ENCODE peak calls at places on chromosome X, in four cellular contexts. X is fibroblast of pulmonary artery, J is PC-3, U is AG04449. G is an unnamed sample.

GRCh38 chrX:46279214-46279924 is 265.9 kb downstream of the ZNF674 start:
- DNase-seq in U (no peak), J (no peak), X (no peak), G (peak)

GRCh38 chrX:20252392-20253231 is 14.1 kb downstream of the RPS6KA3 start:
- DNase-seq in X (peak), J (peak), U (no peak), G (peak)

GRCh38 chrX:8201896-8202331 is 30.8 kb upstream of the VCX2 start:
- DNase-seq in X (peak), J (no peak), U (no peak), G (no peak)

GRCh38 chrX:50971390-50971789 is 60.9 kb downstream of the BMP15 start:
- DNase-seq in J (no peak), X (no peak), U (no peak), G (no peak)

GRCh38 chrX:133654801-133655200 is 239.5 kb upstream of the GPC4 start:
- DNase-seq in X (peak), J (peak), U (no peak), G (no peak)

GRCh38 chrX:75181721-75182120 is 25.6 kb upstream of the ABCB7 start:
- DNase-seq in X (peak), U (peak), J (no peak), G (no peak)

GRCh38 chrX:118839334-118839958 is 15.8 kb downstream of the ZCCHC12 start:
- DNase-seq in X (peak), J (peak), U (no peak), G (peak)

GRCh38 chrX:32998776-32999175 is 212.6 kb downstream of the DMD start:
- DNase-seq in J (no peak), U (no peak), X (no peak), G (no peak)

GRCh38 chrX:1246816-1247215 is 21.8 kb upstream of the CSF2RA start:
- DNase-seq in U (no peak), X (peak), J (peak), G (peak)

GRCh38 chrX:5957506-5957905 is 271.2 kb downstream of the NLGN4X start:
- DNase-seq in U (no peak), J (no peak), X (no peak), G (peak)

GRCh38 chrX:36804066-36804465 is 204.1 kb upstream of the FAM47C start:
- DNase-seq in J (no peak), U (no peak), X (no peak), G (no peak)

GRCh38 chrX:108307408-108308085 is 130.7 kb downstream of the COL4A6 start:
- DNase-seq in X (peak), U (no peak), J (peak), G (no peak)

GRCh38 chrX:153495362-153495751 is 577 bp downstream of the BGN start:
- DNase-seq in X (peak), U (no peak), J (no peak), G (no peak)

GRCh38 chrX:106302304-106302703 is 134.2 kb downstream of the PWWP3B start:
- DNase-seq in X (peak), U (no peak), J (peak), G (no peak)

GRCh38 chrX:1468250-1468772 is 15.6 kb upstream of the ASMTL start:
- DNase-seq in U (no peak), X (peak), J (peak), G (peak)

GRCh38 chrX:131792789-131793462 is 230.2 kb upstream of the STK26 start:
- DNase-seq in X (no peak), J (peak), U (no peak), G (no peak)

GRCh38 chrX:100649550-100650356 is 5.8 kb downstream of the SRPX2 start:
- DNase-seq in X (peak), J (peak), U (peak), G (peak)

GRCh38 chrX:49246541-49246940 is 11.3 kb downstream of the CCDC22 start:
- DNase-seq in J (no peak), U (no peak), X (no peak), G (no peak)

GRCh38 chrX:49249071-49249470 is 13.8 kb downstream of the CCDC22 start:
- DNase-seq in U (no peak), J (no peak), X (no peak), G (no peak)

GRCh38 chrX:49249616-49250015 is 14.3 kb downstream of the CCDC22 start:
- DNase-seq in J (no peak), U (no peak), X (no peak), G (no peak)

GRCh38 chrX:49247916-49248811 is 12.9 kb downstream of the CCDC22 start:
- DNase-seq in J (no peak), X (no peak), U (no peak), G (no peak)

GRCh38 chrX:49247346-49247745 is 12.1 kb downstream of the CCDC22 start:
- DNase-seq in J (no peak), X (no peak), U (no peak), G (no peak)
- H3K4me3 ChIP-seq in J (no peak), X (no peak), U (no peak), G (no peak)

DNA sequence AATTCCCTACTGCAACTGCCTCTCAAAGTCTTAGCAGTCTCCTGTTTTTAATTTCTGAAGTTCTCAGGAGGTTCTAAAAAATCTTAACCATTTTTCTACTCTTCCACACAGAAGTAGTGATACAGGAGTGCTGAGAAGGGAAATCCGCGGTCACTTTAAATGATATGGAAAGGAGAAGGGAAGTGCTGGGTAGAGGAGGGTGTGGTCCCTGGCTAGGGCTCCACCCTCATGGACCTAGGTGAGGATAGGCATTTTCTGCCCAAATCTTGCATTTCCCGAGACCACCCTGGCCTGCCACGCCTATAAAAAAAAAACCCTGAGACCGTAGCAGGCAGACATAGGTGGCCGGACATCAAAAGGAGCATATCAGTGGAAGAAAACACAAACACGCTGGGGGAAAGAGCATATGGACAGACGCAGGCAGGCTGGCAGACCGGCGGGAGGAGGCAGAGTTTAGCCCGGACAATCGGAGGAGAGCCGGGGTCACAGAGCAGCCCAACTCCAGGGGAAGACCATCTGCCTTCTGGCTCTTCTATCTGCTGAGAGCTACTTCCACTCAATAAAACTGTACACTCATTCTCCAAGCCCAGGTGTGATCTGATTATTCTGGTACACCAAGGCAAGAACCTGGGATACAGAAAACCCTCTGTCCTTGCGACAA is 85.7 kb downstream of the POU3F4 start:
- DNase-seq in U (no peak), J (no peak), X (no peak), G (no peak)
- H3K4me3 ChIP-seq in U (no peak), J (no peak), X (no peak), G (no peak)

GRCh38 chrX:28586891-28587635 is at the start of gene IL1RAPL1:
- DNase-seq in X (peak), U (no peak), J (peak), G (peak)
- H3K4me3 ChIP-seq in X (peak), U (peak), J (peak), G (no peak)

DNA sequence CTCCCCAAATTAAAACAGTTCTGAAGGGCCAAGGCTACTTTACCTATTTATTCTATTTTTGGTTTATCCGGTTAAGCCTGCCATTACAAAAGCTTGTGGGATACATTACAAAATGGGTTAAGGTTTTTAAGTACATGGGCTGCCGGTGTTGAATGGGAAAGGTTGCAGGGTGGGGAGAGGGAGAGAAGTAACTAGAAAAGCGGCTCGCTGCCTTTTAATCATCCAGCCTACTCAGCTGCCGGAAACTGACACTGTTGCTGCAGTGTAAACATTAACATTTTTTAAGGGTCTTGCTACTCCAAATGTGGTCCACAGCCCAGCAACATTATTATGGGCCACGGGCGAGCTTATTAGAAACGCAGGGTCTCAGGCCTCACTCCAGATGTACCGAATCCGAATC is 1.5 kb upstream of the IL1RAPL1 start:
- DNase-seq in U (no peak), J (no peak), X (no peak), G (no peak)
- H3K4me3 ChIP-seq in U (no peak), J (peak), X (peak), G (no peak)

G was measured in NB4.